ENCODE peak calls at places on chromosomes 1 and 21, in six cellular contexts. H, V, B, X, G and E are unnamed samples.

GRCh38 chr1:221271696-221272095 is 392.5 kb downstream of the HLX start:
- DNase-seq in H (no peak), V (no peak), B (no peak), X (no peak), G (no peak), E (no peak)

GRCh38 chr1:164320780-164321683 is 238.0 kb upstream of the PBX1 start:
- DNase-seq in H (peak), V (no peak), B (peak), X (peak), G (peak), E (no peak)

GRCh38 chr1:115647507-115647906 is 5.7 kb downstream of the VANGL1 start:
- DNase-seq in H (no peak), V (no peak), B (no peak), X (no peak), G (no peak), E (no peak)

GRCh38 chr21:15809818-15810217 is 80.0 kb downstream of the USP25 start:
- DNase-seq in H (peak), V (peak), B (no peak), X (no peak), G (no peak), E (no peak)

GRCh38 chr1:109432336-109432735 is 6.1 kb upstream of the PSMA5 start:
- DNase-seq in H (no peak), V (peak), B (no peak), X (no peak), G (no peak), E (no peak)

GRCh38 chr1:36306210-36306901 is at the start of gene SH3D21:
- DNase-seq in H (peak), V (no peak), B (peak), X (peak), G (peak), E (peak)

GRCh38 chr1:110203021-110203661 is 7.0 kb upstream of the KCNC4 start:
- DNase-seq in H (peak), V (peak), B (peak), X (peak), G (peak), E (peak)

GRCh38 chr1:235901461-235901860 is 34.8 kb upstream of the LYST start:
- DNase-seq in H (peak), V (peak), B (no peak), X (no peak), G (no peak), E (no peak)

GRCh38 chr1:119483441-119484200 is 23.4 kb upstream of the HSD3B1 start:
- DNase-seq in H (no peak), V (no peak), B (no peak), X (no peak), G (no peak), E (no peak)

GRCh38 chr1:206023682-206024081 is at the start of gene CTSE:
- DNase-seq in H (no peak), V (no peak), B (no peak), X (no peak), G (no peak), E (no peak)

GRCh38 chr1:56973898-56974752 is 8.3 kb upstream of the C8B start:
- DNase-seq in H (no peak), V (no peak), B (no peak), X (no peak), G (no peak), E (no peak)

GRCh38 chr1:152347116-152347728 is 12.6 kb downstream of the FLG2 start:
- DNase-seq in H (peak), V (peak), B (no peak), X (no peak), G (peak), E (peak)

GRCh38 chr1:148362141-148362929 is 120.8 kb downstream of the PPIAL4G start:
- DNase-seq in H (no peak), V (peak), B (no peak), X (peak), G (peak), E (peak)

GRCh38 chr1:223248787-223249175 is 105.7 kb upstream of the TLR5 start:
- DNase-seq in H (no peak), V (no peak), B (no peak), X (no peak), G (peak), E (no peak)

GRCh38 chr1:223046011-223046410 is 97.0 kb downstream of the TLR5 start:
- DNase-seq in H (no peak), V (no peak), B (no peak), X (no peak), G (no peak), E (no peak)

GRCh38 chr1:223031690-223032601 is 111.1 kb downstream of the TLR5 start:
- DNase-seq in H (no peak), V (no peak), B (no peak), X (peak), G (no peak), E (peak)

GRCh38 chr1:108830119-108831008 is 26.5 kb downstream of the AKNAD1 start:
- DNase-seq in H (peak), V (peak), B (no peak), X (no peak), G (no peak), E (peak)

GRCh38 chr21:42970946-42971653 is 3.3 kb upstream of the PKNOX1 start:
- DNase-seq in H (no peak), V (no peak), B (no peak), X (peak), G (no peak), E (no peak)
- H2AK5ac ChIP-seq in H (no peak), V (no peak), B (no peak), X (no peak), G (peak), E (no peak)

DNA sequence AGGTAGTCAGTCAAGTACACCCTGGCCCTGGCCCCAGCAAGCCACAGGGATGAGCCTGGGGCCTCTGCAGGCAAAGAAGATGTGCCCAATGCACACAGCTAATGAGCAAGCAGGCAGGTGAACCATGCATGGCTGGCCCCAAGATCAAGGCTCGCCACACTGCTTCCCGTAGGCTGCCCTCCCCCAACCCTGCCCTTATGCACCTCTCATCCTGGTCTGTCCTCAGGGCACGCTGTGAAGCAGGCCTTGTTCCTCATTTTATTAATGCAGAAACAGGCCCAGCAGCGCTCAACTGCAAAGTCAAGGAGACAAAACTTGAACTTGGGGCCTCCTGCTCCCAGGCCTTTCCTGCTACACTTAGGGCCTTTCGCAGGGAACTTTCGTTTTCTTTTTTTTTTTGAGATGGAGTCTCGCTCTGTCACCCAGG is 35.6 kb upstream of the ID3 start:
- DNase-seq in H (no peak), V (no peak), B (no peak), X (no peak), G (no peak), E (peak)
- H2AK5ac ChIP-seq in H (no peak), V (peak), B (peak), X (no peak), G (peak), E (peak)

GRCh38 chr1:52634111-52634510 is 1.1 kb downstream of the SHISAL2A start:
- DNase-seq in H (no peak), V (no peak), B (no peak), X (no peak), G (no peak), E (no peak)
- H2AK5ac ChIP-seq in H (no peak), V (no peak), B (peak), X (no peak), G (no peak), E (no peak)

GRCh38 chr1:42679364-42679983 is 2.7 kb upstream of the YBX1 start:
- DNase-seq in H (peak), V (peak), B (no peak), X (no peak), G (no peak), E (no peak)

GRCh38 chr1:42682739-42683529 is 716 bp downstream of the YBX1 start:
- DNase-seq in H (peak), V (peak), B (peak), X (peak), G (peak), E (peak)

GRCh38 chr1:42680045-42680444 is 2.2 kb upstream of the YBX1 start:
- DNase-seq in H (no peak), V (no peak), B (no peak), X (no peak), G (no peak), E (no peak)

GRCh38 chr1:42681771-42682483 is at the start of gene YBX1:
- DNase-seq in H (peak), V (peak), B (peak), X (peak), G (peak), E (peak)

DNA sequence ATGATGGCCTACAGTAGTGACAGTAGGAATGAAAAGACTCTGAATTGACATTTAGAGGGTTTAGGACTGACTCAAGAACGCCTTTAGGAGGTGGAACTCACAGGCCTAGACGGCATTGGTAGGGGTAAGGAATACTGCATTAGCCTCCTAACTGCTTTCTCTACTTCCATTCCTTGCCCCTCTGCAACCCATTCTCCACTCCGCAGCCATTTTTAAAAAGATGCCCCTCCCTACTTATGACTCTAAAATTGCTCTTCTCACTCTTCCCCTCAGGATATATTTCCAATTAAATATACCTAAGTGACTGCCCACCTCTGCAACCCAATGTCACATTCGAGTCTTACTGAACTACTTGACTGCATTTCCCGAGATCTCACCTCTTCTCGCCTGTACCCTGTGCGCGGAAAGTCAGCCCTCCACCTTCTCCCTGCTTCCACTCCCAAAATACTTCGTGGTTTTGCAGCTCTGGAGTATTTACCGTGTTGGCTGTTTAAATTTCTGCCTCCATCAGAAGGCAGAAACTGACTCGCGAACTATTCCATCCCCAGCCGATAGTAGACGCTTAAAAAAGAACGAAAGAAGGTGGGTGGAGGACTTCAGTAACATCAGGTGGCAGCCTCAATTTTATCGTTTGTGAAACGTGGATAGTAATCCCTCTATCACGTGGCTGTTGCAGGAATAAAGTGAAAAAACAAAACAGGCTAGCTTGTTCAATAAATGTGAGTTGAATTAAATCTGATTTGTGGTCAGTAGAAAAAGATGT is 1.1 kb upstream of the YBX1 start:
- DNase-seq in H (peak), V (no peak), B (no peak), X (no peak), G (no peak), E (no peak)
- H2AK5ac ChIP-seq in H (no peak), V (peak), B (no peak), X (no peak), G (peak), E (no peak)

GRCh38 chr1:156079762-156080597 is 2.3 kb downstream of the MEX3A start:
- DNase-seq in H (no peak), V (no peak), B (no peak), X (peak), G (peak), E (no peak)
- H2AK5ac ChIP-seq in H (peak), V (peak), B (peak), X (no peak), G (no peak), E (peak)

GRCh38 chr1:1891349-1892078 is 627 bp upstream of the GNB1 start:
- DNase-seq in H (peak), V (peak), B (peak), X (peak), G (no peak), E (peak)
- H2AK5ac ChIP-seq in H (peak), V (peak), B (peak), X (no peak), G (peak), E (peak)